ENCODE peak calls at places on chromosomes 6 and 20, in eight cellular contexts. One of them, this sample, is unnamed.

GRCh38 chr6:39553029-39553428 is 172.2 kb downstream of the KIF6 start:
- DNase-seq in suprapubic skin: no peak
- DNase-seq in RWPE1: no peak
- DNase-seq in AG09309: no peak
- DNase-seq in stomach: no peak
- DNase-seq in Calu3: no peak
- DNase-seq in heart right ventricle: no peak
- DNase-seq in transverse colon: no peak
- DNase-seq in this sample: no peak

GRCh38 chr20:55632592-55632991 is 372.7 kb downstream of the CBLN4 start:
- DNase-seq in RWPE1: no peak
- DNase-seq in AG09309: no peak
- DNase-seq in suprapubic skin: no peak
- DNase-seq in stomach: no peak
- DNase-seq in Calu3: no peak
- DNase-seq in heart right ventricle: no peak
- DNase-seq in transverse colon: no peak
- DNase-seq in this sample: no peak

GRCh38 chr6:16514249-16514648 is 247.0 kb downstream of the ATXN1 start:
- DNase-seq in suprapubic skin: no peak
- DNase-seq in transverse colon: no peak
- DNase-seq in heart right ventricle: no peak
- DNase-seq in stomach: no peak
- DNase-seq in Calu3: peak
- DNase-seq in RWPE1: peak
- DNase-seq in AG09309: no peak
- DNase-seq in this sample: no peak

GRCh38 chr6:133947302-133947900 is 5.6 kb upstream of the TBPL1 start:
- DNase-seq in AG09309: no peak
- DNase-seq in stomach: peak
- DNase-seq in RWPE1: no peak
- DNase-seq in Calu3: no peak
- DNase-seq in suprapubic skin: no peak
- DNase-seq in transverse colon: peak
- DNase-seq in heart right ventricle: no peak
- DNase-seq in this sample: no peak

GRCh38 chr20:29878281-29878741 is 1379.2 kb upstream of the DEFB115 start:
- DNase-seq in Calu3: no peak
- DNase-seq in RWPE1: no peak
- DNase-seq in suprapubic skin: peak
- DNase-seq in stomach: peak
- DNase-seq in AG09309: no peak
- DNase-seq in heart right ventricle: no peak
- DNase-seq in transverse colon: peak
- DNase-seq in this sample: no peak

GRCh38 chr20:32457476-32457986 is 99.4 kb downstream of the ASXL1 start:
- DNase-seq in suprapubic skin: no peak
- DNase-seq in AG09309: no peak
- DNase-seq in heart right ventricle: peak
- DNase-seq in stomach: peak
- DNase-seq in RWPE1: peak
- DNase-seq in transverse colon: no peak
- DNase-seq in Calu3: no peak
- DNase-seq in this sample: no peak

GRCh38 chr6:45474376-45474775 is 96.6 kb upstream of the SUPT3H start:
- DNase-seq in stomach: no peak
- DNase-seq in heart right ventricle: no peak
- DNase-seq in AG09309: no peak
- DNase-seq in transverse colon: no peak
- DNase-seq in Calu3: no peak
- DNase-seq in RWPE1: no peak
- DNase-seq in suprapubic skin: no peak
- DNase-seq in this sample: no peak

GRCh38 chr20:6588296-6588695 is 179.2 kb upstream of the BMP2 start:
- DNase-seq in heart right ventricle: no peak
- DNase-seq in RWPE1: no peak
- DNase-seq in AG09309: no peak
- DNase-seq in Calu3: no peak
- DNase-seq in transverse colon: peak
- DNase-seq in suprapubic skin: no peak
- DNase-seq in stomach: peak
- DNase-seq in this sample: peak

GRCh38 chr20:39378781-39379180 is 416.6 kb downstream of the DHX35 start:
- DNase-seq in stomach: no peak
- DNase-seq in suprapubic skin: no peak
- DNase-seq in heart right ventricle: peak
- DNase-seq in AG09309: no peak
- DNase-seq in transverse colon: no peak
- DNase-seq in RWPE1: no peak
- DNase-seq in Calu3: no peak
- DNase-seq in this sample: no peak

GRCh38 chr6:101296184-101296583 is 97.3 kb upstream of the GRIK2 start:
- DNase-seq in transverse colon: no peak
- DNase-seq in heart right ventricle: no peak
- DNase-seq in Calu3: no peak
- DNase-seq in AG09309: peak
- DNase-seq in stomach: no peak
- DNase-seq in suprapubic skin: no peak
- DNase-seq in RWPE1: no peak
- DNase-seq in this sample: no peak

GRCh38 chr20:48012401-48012974 is 227.2 kb upstream of the SULF2 start:
- DNase-seq in RWPE1: peak
- DNase-seq in AG09309: peak
- DNase-seq in Calu3: peak
- DNase-seq in transverse colon: no peak
- DNase-seq in heart right ventricle: no peak
- DNase-seq in stomach: no peak
- DNase-seq in suprapubic skin: no peak
- DNase-seq in this sample: no peak

GRCh38 chr6:137016366-137016765 is 28.4 kb downstream of the IL20RA start:
- DNase-seq in suprapubic skin: no peak
- DNase-seq in AG09309: no peak
- DNase-seq in heart right ventricle: no peak
- DNase-seq in Calu3: no peak
- DNase-seq in RWPE1: no peak
- DNase-seq in stomach: no peak
- DNase-seq in transverse colon: no peak
- DNase-seq in this sample: no peak

GRCh38 chr6:54737247-54737646 is 109.3 kb upstream of the FAM83B start:
- DNase-seq in heart right ventricle: no peak
- DNase-seq in transverse colon: no peak
- DNase-seq in Calu3: no peak
- DNase-seq in suprapubic skin: no peak
- DNase-seq in stomach: no peak
- DNase-seq in AG09309: no peak
- DNase-seq in RWPE1: no peak
- DNase-seq in this sample: no peak
- TF ChIP-seq CTCF in heart right ventricle: no peak
- TF ChIP-seq CTCF in transverse colon: no peak
- TF ChIP-seq CTCF in Calu3: peak
- TF ChIP-seq CTCF in suprapubic skin: no peak
- TF ChIP-seq CTCF in stomach: no peak
- TF ChIP-seq CTCF in AG09309: peak
- TF ChIP-seq CTCF in RWPE1: no peak
- TF ChIP-seq CTCF in this sample: no peak

GRCh38 chr20:2814587-2815051 is at the start of gene C20orf141:
- DNase-seq in RWPE1: peak
- DNase-seq in Calu3: no peak
- DNase-seq in transverse colon: peak
- DNase-seq in stomach: no peak
- DNase-seq in suprapubic skin: peak
- DNase-seq in heart right ventricle: no peak
- DNase-seq in AG09309: peak
- DNase-seq in this sample: peak

GRCh38 chr20:2816583-2817340 is 598 bp downstream of the TMEM239 start:
- DNase-seq in Calu3: no peak
- DNase-seq in AG09309: no peak
- DNase-seq in suprapubic skin: peak
- DNase-seq in RWPE1: no peak
- DNase-seq in stomach: no peak
- DNase-seq in heart right ventricle: no peak
- DNase-seq in transverse colon: no peak
- DNase-seq in this sample: no peak

GRCh38 chr20:2817341-2817726 is 1.2 kb downstream of the TMEM239 start:
- DNase-seq in stomach: no peak
- DNase-seq in RWPE1: no peak
- DNase-seq in heart right ventricle: no peak
- DNase-seq in Calu3: no peak
- DNase-seq in transverse colon: no peak
- DNase-seq in suprapubic skin: no peak
- DNase-seq in AG09309: no peak
- DNase-seq in this sample: no peak

GRCh38 chr20:2815242-2815900 is 584 bp downstream of the C20orf141 start:
- DNase-seq in heart right ventricle: no peak
- DNase-seq in transverse colon: no peak
- DNase-seq in stomach: no peak
- DNase-seq in RWPE1: no peak
- DNase-seq in AG09309: no peak
- DNase-seq in Calu3: no peak
- DNase-seq in suprapubic skin: peak
- DNase-seq in this sample: no peak

DNA sequence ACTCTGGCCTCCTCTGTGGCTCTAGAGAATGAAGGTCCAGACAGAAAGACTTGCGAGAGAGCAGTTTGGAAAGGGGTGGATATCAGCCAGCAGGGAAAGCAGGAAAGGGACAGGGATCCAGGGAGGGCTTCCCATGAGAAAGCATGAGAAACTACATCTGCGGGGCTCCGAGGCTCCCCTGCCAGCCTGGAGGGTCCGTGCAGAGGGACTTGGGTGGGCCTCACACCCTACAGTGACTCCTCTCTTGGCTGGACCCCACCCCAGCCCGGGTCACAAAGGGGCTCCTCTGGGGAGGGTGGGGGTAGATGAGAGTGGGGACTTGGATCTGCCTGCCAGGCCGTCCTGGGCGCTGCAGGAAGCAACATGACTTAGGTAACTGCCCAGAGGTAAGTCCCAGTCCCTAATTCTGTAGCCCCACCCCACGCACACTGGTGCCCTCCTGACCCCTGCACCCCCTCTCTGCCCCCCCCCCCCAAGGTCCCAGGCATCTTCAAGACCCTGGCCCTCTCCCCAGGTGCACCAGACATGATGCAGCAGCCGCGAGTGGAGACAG is at the start of gene TMEM239:
- DNase-seq in Calu3: no peak
- DNase-seq in transverse colon: no peak
- DNase-seq in RWPE1: no peak
- DNase-seq in heart right ventricle: no peak
- DNase-seq in AG09309: no peak
- DNase-seq in stomach: no peak
- DNase-seq in suprapubic skin: peak
- DNase-seq in this sample: no peak
- TF ChIP-seq CTCF in Calu3: no peak
- TF ChIP-seq CTCF in transverse colon: no peak
- TF ChIP-seq CTCF in RWPE1: no peak
- TF ChIP-seq CTCF in heart right ventricle: no peak
- TF ChIP-seq CTCF in AG09309: no peak
- TF ChIP-seq CTCF in stomach: no peak
- TF ChIP-seq CTCF in suprapubic skin: no peak
- TF ChIP-seq CTCF in this sample: no peak

DNA sequence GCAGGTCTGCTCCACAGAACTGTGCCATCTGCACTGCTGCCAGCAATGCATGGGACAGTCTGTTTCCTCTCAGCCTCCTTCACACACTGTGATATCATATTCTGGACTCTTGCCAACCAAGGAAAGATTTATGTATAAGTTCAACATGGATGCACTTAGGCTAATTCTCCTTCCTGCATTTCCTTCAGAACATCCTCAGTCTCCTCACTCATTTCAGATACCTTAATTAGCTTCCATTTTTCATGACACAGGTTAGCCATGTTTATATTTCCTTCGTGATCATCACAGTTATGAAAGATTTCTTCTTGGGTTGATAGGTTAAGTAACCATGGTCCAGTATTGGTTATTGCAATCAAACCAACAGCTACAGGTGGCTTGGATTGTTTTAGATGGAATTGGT is 46.4 kb upstream of the DDR1 start:
- DNase-seq in Calu3: no peak
- DNase-seq in RWPE1: no peak
- DNase-seq in heart right ventricle: no peak
- DNase-seq in stomach: no peak
- DNase-seq in suprapubic skin: no peak
- DNase-seq in transverse colon: no peak
- DNase-seq in AG09309: no peak
- DNase-seq in this sample: no peak
- TF ChIP-seq CTCF in Calu3: no peak
- TF ChIP-seq CTCF in RWPE1: no peak
- TF ChIP-seq CTCF in heart right ventricle: no peak
- TF ChIP-seq CTCF in stomach: no peak
- TF ChIP-seq CTCF in suprapubic skin: no peak
- TF ChIP-seq CTCF in transverse colon: no peak
- TF ChIP-seq CTCF in AG09309: no peak
- TF ChIP-seq CTCF in this sample: no peak

GRCh38 chr6:49653438-49653837 is 16.8 kb upstream of the RHAG start:
- DNase-seq in Calu3: no peak
- DNase-seq in suprapubic skin: no peak
- DNase-seq in AG09309: no peak
- DNase-seq in stomach: no peak
- DNase-seq in transverse colon: no peak
- DNase-seq in RWPE1: no peak
- DNase-seq in heart right ventricle: no peak
- DNase-seq in this sample: no peak
- TF ChIP-seq CTCF in Calu3: no peak
- TF ChIP-seq CTCF in suprapubic skin: no peak
- TF ChIP-seq CTCF in AG09309: no peak
- TF ChIP-seq CTCF in stomach: no peak
- TF ChIP-seq CTCF in transverse colon: no peak
- TF ChIP-seq CTCF in RWPE1: no peak
- TF ChIP-seq CTCF in heart right ventricle: no peak
- TF ChIP-seq CTCF in this sample: no peak

This sample was measured in omental fat pad.